ENCODE peak calls at places on chromosomes 6 and 20, in five cellular contexts. E is left lung, D is B cell, I is BJ, L is cardiac fibroblast. V is an unnamed sample.

GRCh38 chr6:64591682-64592081 is 956.1 kb downstream of the PHF3 start:
- DNase-seq in E (no peak), D (no peak), I (no peak), L (peak), V (no peak)

GRCh38 chr20:9349256-9349655 is 165.1 kb upstream of the LAMP5 start:
- DNase-seq in E (no peak), D (no peak), I (no peak), L (no peak), V (no peak)

GRCh38 chr6:119535332-119535731 is 185.8 kb upstream of the MAN1A1 start:
- DNase-seq in E (no peak), D (no peak), I (no peak), L (no peak), V (no peak)

GRCh38 chr6:118597636-118598035 is 49.5 kb downstream of the PLN start:
- DNase-seq in E (no peak), D (no peak), I (no peak), L (no peak), V (no peak)

GRCh38 chr6:109671721-109672120 is 19.3 kb downstream of the AK9 start:
- DNase-seq in E (no peak), D (no peak), I (no peak), L (peak), V (no peak)

GRCh38 chr20:44409132-44409600 is 53.7 kb downstream of the HNF4A start:
- DNase-seq in E (no peak), D (no peak), I (peak), L (peak), V (no peak)

GRCh38 chr6:22149501-22150490 is 147.0 kb downstream of the PRL start:
- DNase-seq in E (no peak), D (no peak), I (no peak), L (peak), V (peak)

GRCh38 chr6:150905769-150906168 is 40.3 kb downstream of the MTHFD1L start:
- DNase-seq in E (no peak), D (no peak), I (no peak), L (no peak), V (no peak)

GRCh38 chr6:79467716-79468115 is 69.5 kb downstream of the LCA5 start:
- DNase-seq in E (no peak), D (no peak), I (no peak), L (no peak), V (no peak)

GRCh38 chr6:119148102-119148824 is 69.8 kb upstream of the FAM184A start:
- DNase-seq in E (no peak), D (peak), I (no peak), L (peak), V (peak)

GRCh38 chr6:27138837-27139752 is 108.4 kb upstream of the PRSS16 start:
- DNase-seq in E (peak), D (peak), I (no peak), L (peak), V (no peak)

GRCh38 chr6:148580442-148580841 is 166.4 kb upstream of the UST start:
- DNase-seq in E (no peak), D (no peak), I (no peak), L (no peak), V (no peak)

GRCh38 chr6:154394571-154394970 is 38.0 kb upstream of the IPCEF1 start:
- DNase-seq in E (no peak), D (no peak), I (no peak), L (peak), V (no peak)

GRCh38 chr6:49606696-49607390 is 29.8 kb downstream of the RHAG start:
- DNase-seq in E (no peak), D (peak), I (peak), L (peak), V (peak)

GRCh38 chr6:46918830-46919229 is 2.9 kb downstream of the ADGRF5 start:
- DNase-seq in E (no peak), D (no peak), I (no peak), L (no peak), V (no peak)

GRCh38 chr6:40923860-40924259 is 115.2 kb downstream of the UNC5CL start:
- DNase-seq in E (no peak), D (no peak), I (no peak), L (no peak), V (no peak)
- TF ChIP-seq CTCF in E (no peak), D (no peak), I (no peak), L (no peak), V (no peak)

GRCh38 chr6:32084780-32085179 is 24.4 kb downstream of the TNXB start:
- DNase-seq in E (no peak), D (no peak), I (no peak), L (no peak), V (no peak)

GRCh38 chr6:32087574-32088486 is 21.3 kb downstream of the TNXB start:
- DNase-seq in E (peak), D (peak), I (no peak), L (peak), V (no peak)

GRCh38 chr6:32083812-32084768 is 25.0 kb downstream of the TNXB start:
- DNase-seq in E (no peak), D (no peak), I (no peak), L (no peak), V (no peak)

GRCh38 chr6:32086661-32087573 is 22.2 kb downstream of the TNXB start:
- DNase-seq in E (no peak), D (peak), I (peak), L (peak), V (peak)

GRCh38 chr6:32085759-32086458 is 23.2 kb downstream of the TNXB start:
- DNase-seq in E (no peak), D (no peak), I (no peak), L (no peak), V (no peak)
- TF ChIP-seq CTCF in E (no peak), D (no peak), I (no peak), L (no peak), V (no peak)

DNA sequence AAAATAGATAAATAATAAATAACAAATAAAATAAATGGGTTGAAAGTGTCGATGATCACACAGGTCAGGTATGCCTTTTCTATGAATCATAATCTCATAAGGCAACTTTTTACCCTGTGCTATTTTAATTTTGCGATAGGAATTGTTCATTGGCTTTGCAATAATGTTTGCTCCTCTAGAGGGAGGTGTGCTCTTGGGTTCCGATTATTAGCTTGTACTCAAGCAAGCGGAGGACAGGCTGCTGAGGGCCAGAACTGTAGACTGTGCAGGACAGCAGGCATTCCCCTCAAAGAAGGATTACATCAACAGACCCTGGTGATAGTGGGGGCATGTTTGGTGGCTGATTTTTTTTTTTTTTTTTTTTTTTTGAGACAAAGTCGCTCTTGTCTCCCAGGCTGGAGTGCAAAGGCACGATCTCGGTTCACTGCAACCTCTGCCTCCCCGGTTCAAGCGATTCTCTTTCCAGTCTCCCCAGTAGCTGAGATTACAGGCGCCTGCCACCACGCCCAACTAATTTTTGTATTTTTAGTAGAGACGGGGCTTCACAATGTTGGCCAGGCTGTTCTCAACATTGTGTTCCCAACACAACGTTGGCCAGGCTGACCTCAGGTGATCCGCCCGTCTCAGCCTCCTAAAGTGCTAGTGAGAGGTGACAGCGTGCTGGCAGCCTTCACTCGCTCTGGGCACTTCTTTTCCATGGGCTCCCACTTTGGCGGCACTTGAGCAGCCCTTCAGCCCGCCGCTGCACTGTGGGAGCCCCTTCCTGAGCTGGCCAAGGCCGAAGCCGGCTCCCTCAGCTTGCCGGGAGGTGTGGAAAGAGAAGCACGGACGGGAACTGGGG is 35.6 kb downstream of the RIOK1 start:
- DNase-seq in E (no peak), D (peak), I (no peak), L (peak), V (peak)
- TF ChIP-seq CTCF in E (peak), D (no peak), I (peak), L (peak), V (peak)

DNA sequence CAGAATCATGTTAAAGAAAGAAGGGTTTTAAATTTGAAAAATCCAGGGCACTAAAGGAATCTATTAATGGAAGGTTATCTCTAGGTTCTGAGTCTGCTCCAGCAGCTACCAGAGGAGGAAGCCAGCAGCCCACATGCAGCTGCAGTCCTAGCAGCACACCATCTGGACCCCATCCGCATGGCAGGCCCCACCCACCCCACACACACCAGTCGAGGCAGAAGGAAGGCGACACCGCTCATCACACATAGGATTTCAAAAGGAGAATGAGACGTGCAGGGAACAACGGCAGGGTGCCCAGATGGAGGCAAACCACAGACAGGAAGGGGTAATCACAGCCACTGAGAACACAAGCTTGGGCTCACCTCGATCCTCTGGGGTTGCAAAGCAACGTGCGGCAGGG is 78.9 kb downstream of the GINS1 start:
- DNase-seq in E (no peak), D (no peak), I (no peak), L (peak), V (no peak)
- TF ChIP-seq CTCF in E (no peak), D (no peak), I (no peak), L (no peak), V (no peak)

GRCh38 chr6:159012201-159012600 is 12.2 kb upstream of the RSPH3 start:
- DNase-seq in E (no peak), D (no peak), I (no peak), L (peak), V (no peak)

GRCh38 chr6:159004592-159004991 is 4.6 kb upstream of the RSPH3 start:
- DNase-seq in E (no peak), D (no peak), I (no peak), L (no peak), V (no peak)

GRCh38 chr6:159013229-159013628 is 13.2 kb upstream of the RSPH3 start:
- DNase-seq in E (no peak), D (peak), I (no peak), L (peak), V (no peak)

GRCh38 chr6:159007510-159007909 is 7.5 kb upstream of the RSPH3 start:
- DNase-seq in E (no peak), D (no peak), I (no peak), L (no peak), V (no peak)

DNA sequence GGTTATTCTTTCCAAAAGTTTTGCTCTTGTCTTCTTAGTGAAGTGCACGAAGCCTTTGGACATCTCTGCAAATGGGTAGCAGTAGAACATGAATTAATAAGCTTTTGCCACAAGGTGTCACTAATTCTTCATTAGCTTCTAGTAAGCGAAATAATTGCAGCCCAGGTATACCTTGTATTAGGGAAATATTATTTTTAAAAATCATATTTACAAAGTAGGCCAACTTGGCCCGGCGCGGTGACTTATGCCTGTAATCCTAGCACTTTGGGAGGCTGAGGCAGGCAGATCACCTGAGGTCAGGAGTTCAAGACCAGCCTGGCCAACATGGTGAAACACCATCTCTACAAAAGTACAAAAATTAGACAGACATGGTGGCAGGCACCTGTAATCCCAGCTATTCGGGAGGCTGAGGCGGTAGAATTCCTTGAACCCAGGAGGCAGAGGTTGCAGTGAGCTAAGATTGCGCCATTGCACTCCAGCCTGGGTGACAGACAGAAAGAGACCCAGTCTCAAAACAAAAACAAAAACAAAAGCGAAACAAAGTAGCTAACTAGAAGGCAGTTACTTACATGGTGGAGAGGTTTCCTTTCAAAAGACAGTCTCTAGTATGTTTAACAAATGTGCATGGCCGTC is 8.8 kb upstream of the RSPH3 start:
- DNase-seq in E (no peak), D (peak), I (no peak), L (peak), V (no peak)
- TF ChIP-seq CTCF in E (peak), D (peak), I (peak), L (peak), V (peak)

DNA sequence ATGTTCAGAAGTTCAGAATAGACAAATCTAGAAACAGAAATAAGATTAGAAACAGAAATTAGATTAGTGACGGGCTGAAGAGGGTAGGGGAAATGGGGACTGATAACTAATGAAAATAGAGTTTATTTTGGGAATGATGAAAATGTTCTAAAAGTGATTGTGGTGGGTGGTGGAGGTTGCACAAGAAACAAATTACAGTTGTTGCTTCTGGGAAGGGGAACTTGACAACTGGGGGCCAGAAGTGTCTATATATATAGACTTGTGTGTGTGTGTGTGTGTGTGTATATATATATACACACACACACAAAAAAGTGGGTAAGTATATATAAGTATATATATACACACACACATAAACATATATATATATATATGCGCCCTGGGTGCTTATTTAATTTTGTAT is 86.5 kb upstream of the RREB1 start:
- DNase-seq in E (no peak), D (no peak), I (no peak), L (no peak), V (no peak)
- TF ChIP-seq CTCF in E (no peak), D (no peak), I (no peak), L (no peak), V (no peak)

DNA sequence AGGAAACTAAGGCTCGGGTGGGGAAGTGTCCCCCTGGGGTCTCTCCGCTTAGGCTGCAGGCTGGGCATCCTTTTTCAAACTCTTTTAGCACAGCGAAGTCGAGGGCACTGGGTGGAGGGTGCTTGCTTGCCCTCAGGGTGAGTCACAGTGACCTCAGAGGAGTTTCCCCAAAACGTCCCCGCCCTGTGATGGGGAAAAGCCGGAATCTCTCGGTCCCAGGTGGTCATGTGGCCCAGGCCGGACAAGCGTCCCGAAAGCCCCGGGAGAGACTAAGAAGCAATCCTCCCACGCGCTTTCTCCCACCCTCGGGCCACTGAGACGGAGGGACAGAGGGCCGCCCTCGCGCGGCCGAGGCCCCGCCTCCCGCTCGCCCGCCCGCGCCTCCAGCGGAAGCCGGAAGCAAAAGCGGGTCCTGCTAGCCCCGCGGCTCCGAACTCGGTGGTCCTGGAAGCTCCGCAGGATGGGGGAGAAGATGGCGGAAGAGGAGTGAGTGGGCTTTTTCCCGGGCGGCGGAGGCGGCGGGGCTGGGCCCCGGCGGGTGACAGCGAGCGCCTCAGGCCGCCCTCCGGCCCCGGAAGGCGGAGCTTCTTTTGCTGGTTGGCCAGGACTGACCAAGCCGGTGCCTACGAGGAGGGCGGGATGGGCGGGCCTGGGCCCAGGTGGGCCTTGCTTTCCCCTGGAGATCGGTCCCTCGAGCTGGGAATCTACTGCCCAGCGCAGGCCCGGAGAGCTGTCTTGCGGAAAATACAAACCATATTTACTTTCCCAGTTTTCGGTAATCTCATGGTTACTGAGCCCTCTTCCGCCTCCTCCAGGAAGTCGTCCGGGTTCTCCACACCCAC is at the start of gene SLC9A8:
- DNase-seq in E (peak), D (peak), I (peak), L (peak), V (peak)
- TF ChIP-seq CTCF in E (peak), D (peak), I (peak), L (no peak), V (peak)

GRCh38 chr6:54266400-54266923 is 41.8 kb upstream of the TINAG start:
- DNase-seq in E (no peak), D (no peak), I (no peak), L (no peak), V (no peak)
- TF ChIP-seq CTCF in E (no peak), D (no peak), I (no peak), L (no peak), V (peak)

GRCh38 chr20:20052074-20052970 is at the start of the genes CFAP61 and CRNKL1:
- DNase-seq in E (peak), D (peak), I (peak), L (peak), V (peak)
- TF ChIP-seq CTCF in E (no peak), D (no peak), I (no peak), L (no peak), V (no peak)